ENCODE peak calls at places on chromosomes 16 and 17, in six cellular contexts. S, O, W, L, T and J are unnamed samples.
A peak's percentile ranks its signal among the peaks of the same experiment; 100 is the strongest.

GRCh38 chr17:56171186-56171959 is 18.1 kb downstream of the ANKFN1 start:
- DNase-seq in S (no peak), O (no peak), W (no peak), L (no peak), T (no peak), J (no peak)

GRCh38 chr17:42312285-42313130 is 24.2 kb downstream of the STAT5A start:
- DNase-seq in S (no peak), O (peak; percentile 76), W (peak; percentile 90), L (peak; percentile 90), T (peak; percentile 88), J (no peak)

GRCh38 chr17:66715076-66715675 is 119.7 kb upstream of the CACNG5 start:
- DNase-seq in S (no peak), O (peak; percentile 54), W (no peak), L (no peak), T (no peak), J (no peak)

GRCh38 chr16:16025214-16025968 is 76.0 kb downstream of the ABCC1 start:
- DNase-seq in S (no peak), O (no peak), W (peak; percentile 74), L (peak; percentile 86), T (no peak), J (peak; percentile 42)

GRCh38 chr17:73546770-73547345 is 97.4 kb downstream of the SDK2 start:
- DNase-seq in S (no peak), O (peak; percentile 83), W (peak; percentile 7), L (no peak), T (peak; percentile 88), J (peak; percentile 4)

GRCh38 chr17:7914771-7915610 is 1.1 kb downstream of the RNF227 start:
- DNase-seq in S (no peak), O (no peak), W (peak; percentile 53), L (peak; percentile 71), T (no peak), J (no peak)

GRCh38 chr17:61279476-61280145 is 120.0 kb upstream of the TBX2 start:
- DNase-seq in S (no peak), O (no peak), W (no peak), L (no peak), T (no peak), J (no peak)

GRCh38 chr16:2912330-2913199 is 834 bp downstream of the FLYWCH1 start:
- DNase-seq in S (no peak), O (peak; percentile 45), W (peak; percentile 82), L (peak; percentile 73), T (no peak), J (no peak)

GRCh38 chr17:78412403-78412802 is 34.0 kb downstream of the PGS1 start:
- DNase-seq in S (no peak), O (peak; percentile 28), W (peak; percentile 35), L (no peak), T (no peak), J (no peak)

GRCh38 chr16:87387942-87388817 is 4.0 kb upstream of the MAP1LC3B start:
- DNase-seq in S (peak; percentile 99), O (peak; percentile 93), W (peak; percentile 99), L (peak; percentile 98), T (peak; percentile 93), J (peak; percentile 97)

GRCh38 chr16:67561824-67562525 is 351 bp upstream of the CTCF start:
- DNase-seq in S (peak; percentile 78), O (peak; percentile 97), W (peak; percentile 99), L (peak; percentile 97), T (peak; percentile 98), J (peak; percentile 91)

GRCh38 chr17:28925912-28926365 is 23.1 kb upstream of the DHRS13 start:
- DNase-seq in S (peak; percentile 57), O (no peak), W (peak; percentile 73), L (no peak), T (no peak), J (no peak)
- TF ChIP-seq CTCF in S (no peak), O (no peak), W (no peak), L (no peak), T (no peak), J (no peak)

DNA sequence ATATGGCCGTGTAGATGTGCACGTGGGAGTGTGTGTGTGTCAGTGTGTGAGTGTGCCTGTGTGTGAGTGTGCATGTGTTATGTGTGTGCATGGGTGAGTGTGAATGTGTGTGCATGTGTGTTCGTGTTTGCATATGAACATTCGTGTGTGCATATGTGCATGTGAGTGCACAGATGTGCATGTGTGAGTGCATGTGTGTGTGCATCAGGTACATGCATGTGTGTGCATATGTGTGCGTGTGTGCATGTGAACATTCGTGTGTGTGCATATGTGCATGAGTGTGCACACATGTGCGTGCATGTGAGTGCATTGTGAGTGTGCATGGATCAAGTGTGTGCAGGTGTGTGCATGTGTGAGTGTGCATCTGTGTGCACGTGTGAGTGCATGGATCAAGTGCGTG is 2.5 kb upstream of the TPSAB1 start:
- DNase-seq in S (no peak), O (no peak), W (no peak), L (no peak), T (no peak), J (no peak)
- H3K4me3 ChIP-seq in S (no peak overlapping the region), O (no peak overlapping the region), W (no peak overlapping the region), L (no peak overlapping the region), T (no peak overlapping the region), J (no peak overlapping the region)

GRCh38 chr17:75773121-75773807 is 8.3 kb upstream of the GALK1 start:
- DNase-seq in S (no peak), O (no peak), W (no peak), L (peak; percentile 64), T (no peak), J (no peak)

GRCh38 chr17:75774471-75774987 is 9.5 kb upstream of the GALK1 start:
- DNase-seq in S (no peak), O (no peak), W (no peak), L (peak; percentile 64), T (no peak), J (no peak)

GRCh38 chr17:75769536-75769935 is 4.5 kb upstream of the GALK1 start:
- DNase-seq in S (no peak), O (peak; percentile 75), W (no peak), L (peak; percentile 44), T (peak; percentile 24), J (no peak)

GRCh38 chr17:75773808-75774470 is 8.9 kb upstream of the GALK1 start:
- DNase-seq in S (no peak), O (peak; percentile 5), W (no peak), L (peak; percentile 69), T (no peak), J (no peak)

DNA sequence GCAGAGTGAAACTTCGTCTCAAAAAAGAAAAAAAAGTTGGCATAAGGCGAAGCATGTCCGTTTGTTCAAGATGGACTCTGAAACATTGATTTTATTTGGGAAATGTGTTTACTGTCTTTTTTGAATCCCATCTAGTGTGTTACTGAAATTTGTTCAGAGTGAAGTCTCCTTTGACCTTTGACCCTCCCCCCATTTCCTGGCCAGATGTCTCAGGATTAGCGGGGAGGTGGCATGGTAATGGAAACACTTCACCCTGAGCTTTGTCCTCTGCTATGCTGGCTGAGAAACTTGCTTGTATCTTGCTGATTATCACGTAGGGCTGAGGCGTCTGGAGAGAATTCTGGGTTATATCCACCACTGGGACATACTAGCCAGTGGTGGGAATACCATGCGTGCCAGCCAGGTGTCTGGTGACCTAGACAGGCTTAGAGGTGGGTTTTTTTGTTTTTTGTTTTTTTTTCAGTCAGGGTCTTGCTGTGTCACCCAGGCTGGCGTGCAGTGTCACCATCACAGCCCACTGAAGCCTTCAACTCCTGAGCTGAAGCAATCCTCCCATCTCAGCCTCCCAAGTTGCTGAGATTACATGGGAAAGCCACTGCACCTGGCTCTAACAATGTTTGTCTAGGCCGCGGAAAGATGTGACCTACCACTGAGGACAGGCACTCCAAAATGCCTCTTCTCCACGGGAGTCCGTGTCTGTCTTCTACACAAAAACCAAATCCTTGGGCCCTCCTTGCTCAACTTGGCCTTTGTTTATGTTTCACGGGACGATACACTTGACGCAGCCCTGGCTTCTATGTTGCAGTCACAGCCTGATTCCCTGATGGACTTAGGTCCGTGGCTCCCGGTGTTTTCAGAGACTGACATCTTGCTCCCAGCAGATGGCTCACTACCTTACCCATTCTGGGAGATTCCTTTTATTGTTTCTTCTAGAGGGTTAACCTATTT is 6.6 kb upstream of the GALK1 start:
- DNase-seq in S (no peak), O (peak; percentile 65), W (peak; percentile 33), L (peak; percentile 59), T (no peak), J (no peak)
- TF ChIP-seq CTCF in S (no peak), O (no peak), W (peak; percentile 20), L (no peak), T (no peak), J (no peak)

GRCh38 chr17:40112718-40113109 is 9.1 kb upstream of the MSL1 start:
- DNase-seq in S (no peak), O (peak; percentile 40), W (no peak), L (peak; percentile 82), T (no peak), J (no peak)

GRCh38 chr17:40113961-40114272 is 7.9 kb upstream of the MSL1 start:
- DNase-seq in S (no peak), O (no peak), W (no peak), L (no peak), T (no peak), J (no peak)

GRCh38 chr17:40113110-40113960 is 8.4 kb upstream of the MSL1 start:
- DNase-seq in S (no peak), O (peak; percentile 97), W (peak; percentile 97), L (peak; percentile 96), T (peak; percentile 92), J (peak; percentile 89)

GRCh38 chr17:40111221-40112128 is 10.3 kb upstream of the MSL1 start:
- DNase-seq in S (no peak), O (peak; percentile 91), W (peak; percentile 99), L (peak; percentile 96), T (peak; percentile 84), J (peak; percentile 55)

DNA sequence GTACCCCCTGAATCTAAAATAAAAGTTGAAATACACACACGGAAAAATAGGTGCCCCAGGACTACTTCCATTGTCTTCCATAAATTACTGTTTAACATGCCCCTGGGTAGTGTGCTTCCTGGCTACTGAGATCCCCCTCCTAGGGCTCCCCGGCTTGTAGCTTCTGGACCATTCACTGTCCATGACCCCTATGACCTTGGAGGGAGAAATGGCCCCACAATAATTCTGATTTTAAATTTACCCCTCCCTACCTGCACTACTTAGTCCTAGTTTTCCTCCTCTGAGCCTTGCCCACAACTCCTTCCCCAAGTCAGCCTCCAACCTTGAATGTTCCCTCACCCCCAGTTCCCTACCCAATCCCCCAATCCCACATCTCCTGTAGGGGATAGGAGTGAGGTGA is 9.6 kb upstream of the MSL1 start:
- DNase-seq in S (no peak), O (no peak), W (no peak), L (no peak), T (no peak), J (no peak)
- H3K4me3 ChIP-seq in S (no peak overlapping the region), O (no peak overlapping the region), W (no peak overlapping the region), L (no peak overlapping the region), T (no peak overlapping the region), J (no peak overlapping the region)

DNA sequence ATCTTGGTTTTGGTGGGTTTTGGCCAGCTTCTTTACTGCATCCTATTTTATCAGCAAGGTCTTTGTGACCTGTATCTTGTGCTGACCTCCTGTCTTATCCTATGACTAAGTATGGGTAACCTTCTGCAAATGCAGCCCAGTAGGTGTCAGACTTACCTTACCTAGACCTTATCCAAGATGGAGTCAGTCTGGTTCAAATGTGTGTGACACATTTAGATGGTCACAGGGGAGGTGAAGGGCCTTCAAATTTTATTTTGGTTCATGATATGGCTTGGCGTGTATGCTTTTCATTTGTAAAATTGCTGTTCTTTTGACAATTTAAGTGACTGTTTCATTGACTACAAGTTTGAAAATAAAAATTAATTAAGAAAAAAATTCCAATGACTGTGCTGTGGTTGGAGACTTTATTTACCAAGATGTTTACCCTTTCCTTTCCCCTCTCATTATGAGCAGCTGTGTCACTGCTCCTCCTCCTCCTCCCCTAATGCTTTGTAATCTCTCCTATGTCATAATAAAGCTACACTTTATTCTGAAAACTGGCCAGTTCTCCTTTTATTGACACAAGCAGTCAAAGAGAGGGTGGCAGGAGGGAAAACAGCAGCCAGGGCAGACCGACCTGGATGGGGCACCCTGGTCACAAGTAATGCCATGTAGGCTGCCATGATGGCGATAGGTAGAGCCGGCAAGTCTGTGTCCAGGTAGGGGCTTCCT is 49.4 kb downstream of the TNFRSF13B start:
- DNase-seq in S (no peak), O (peak; percentile 21), W (no peak), L (no peak), T (no peak), J (no peak)
- TF ChIP-seq CTCF in S (no peak), O (no peak), W (peak; percentile 4), L (no peak), T (no peak), J (peak; percentile 28)